ENCODE peak calls at places on chromosomes 5 and 9, in five cellular contexts. D is ovary, Q is transverse colon, P is heart right ventricle, Z is right atrium auricular region. L is an unnamed sample.

GRCh38 chr9:87109851-87110250 is 162.5 kb upstream of the GAS1 start:
- DNase-seq in D (no peak), Q (no peak), P (no peak), Z (no peak), L (no peak)

GRCh38 chr9:456365-456764 is 241.7 kb downstream of the DOCK8 start:
- DNase-seq in D (no peak), Q (no peak), P (peak; percentile 45), Z (no peak), L (no peak)

GRCh38 chr5:15703901-15704300 is 203.9 kb downstream of the FBXL7 start:
- DNase-seq in D (no peak), Q (no peak), P (no peak), Z (no peak), L (no peak)

GRCh38 chr5:116013207-116013777 is 19.0 kb upstream of the ARL14EPL start:
- DNase-seq in D (no peak), Q (no peak), P (no peak), Z (no peak), L (no peak)

GRCh38 chr5:157778121-157778805 is 34.8 kb downstream of the LSM11 start:
- DNase-seq in D (no peak), Q (peak; percentile 71), P (no peak), Z (no peak), L (no peak)

GRCh38 chr9:86022687-86023266 is 76.6 kb downstream of the GOLM1 start:
- DNase-seq in D (no peak), Q (no peak), P (no peak), Z (no peak), L (no peak)

GRCh38 chr9:7186175-7186574 is 428.4 kb downstream of the KDM4C start:
- DNase-seq in D (no peak), Q (no peak), P (no peak), Z (no peak), L (no peak)

GRCh38 chr9:14741369-14741768 is 18.8 kb upstream of the CER1 start:
- DNase-seq in D (no peak), Q (no peak), P (no peak), Z (no peak), L (no peak)

GRCh38 chr9:126521976-126522590 is 91.6 kb upstream of the LMX1B start:
- DNase-seq in D (no peak), Q (no peak), P (no peak), Z (no peak), L (no peak)

GRCh38 chr9:2722715-2723114 is 5.4 kb downstream of the KCNV2 start:
- DNase-seq in D (no peak), Q (no peak), P (no peak), Z (no peak), L (no peak)

GRCh38 chr5:132227485-132228240 is at the start of gene P4HA2:
- DNase-seq in D (peak; percentile 81), Q (peak; percentile 91), P (peak; percentile 87), Z (peak; percentile 85), L (no peak)

GRCh38 chr5:13591621-13592020 is 352.9 kb downstream of the DNAH5 start:
- DNase-seq in D (no peak), Q (no peak), P (no peak), Z (no peak), L (peak; percentile 44)

GRCh38 chr5:60810438-60811085 is 33.5 kb downstream of the ELOVL7 start:
- DNase-seq in D (no peak), Q (no peak), P (no peak), Z (no peak), L (peak; percentile 17)

GRCh38 chr5:177111720-177112394 is 21.7 kb upstream of the NSD1 start:
- DNase-seq in D (peak; percentile 74), Q (peak; percentile 60), P (peak; percentile 67), Z (no peak), L (no peak)

GRCh38 chr5:74371621-74372020 is 268.9 kb downstream of the ENC1 start:
- DNase-seq in D (no peak), Q (no peak), P (no peak), Z (no peak), L (no peak)

GRCh38 chr5:126801992-126802294 is 25.0 kb downstream of the LMNB1 start:
- DNase-seq in D (no peak), Q (no peak), P (no peak), Z (no peak), L (no peak)

GRCh38 chr9:755454-756381 is 85.8 kb upstream of the DMRT1 start:
- DNase-seq in D (no peak), Q (no peak), P (no peak), Z (peak; percentile 64), L (peak; percentile 66)

GRCh38 chr5:7578056-7578455 is 182.1 kb downstream of the ADCY2 start:
- DNase-seq in D (no peak), Q (no peak), P (no peak), Z (no peak), L (no peak)

GRCh38 chr9:6184749-6185645 is 30.6 kb upstream of the IL33 start:
- DNase-seq in D (peak; percentile 40), Q (no peak), P (no peak), Z (no peak), L (peak; percentile 58)

GRCh38 chr9:130556396-130557076 is 22.8 kb upstream of the FUBP3 start:
- DNase-seq in D (no peak), Q (no peak), P (no peak), Z (no peak), L (no peak)

GRCh38 chr9:133098104-133098754 is 22.8 kb downstream of the RALGDS start:
- DNase-seq in D (no peak), Q (no peak), P (no peak), Z (no peak), L (no peak)

GRCh38 chr9:105742088-105742487 is 47.7 kb downstream of the TMEM38B start:
- DNase-seq in D (no peak), Q (no peak), P (no peak), Z (no peak), L (no peak)

GRCh38 chr5:6302684-6303083 is 75.7 kb downstream of the MED10 start:
- DNase-seq in D (no peak), Q (no peak), P (no peak), Z (no peak), L (no peak)

GRCh38 chr9:71895955-71896354 is 15.0 kb downstream of the ABHD17B start:
- DNase-seq in D (no peak), Q (no peak), P (no peak), Z (no peak), L (no peak)

GRCh38 chr9:86252870-86253269 is 6.6 kb downstream of the C9orf153 start:
- DNase-seq in D (no peak), Q (no peak), P (no peak), Z (no peak), L (no peak)

GRCh38 chr9:106893088-106893487 is 30.1 kb downstream of the ZNF462 start:
- DNase-seq in D (no peak), Q (no peak), P (no peak), Z (no peak), L (no peak)

GRCh38 chr9:121651295-121652036 is at the start of gene DAB2IP:
- DNase-seq in D (peak; percentile 78), Q (peak; percentile 65), P (peak; percentile 69), Z (no peak), L (peak; percentile 18)

GRCh38 chr5:88660947-88661869 is 221.8 kb downstream of the MEF2C start:
- DNase-seq in D (peak; percentile 59), Q (peak; percentile 60), P (no peak), Z (no peak), L (peak; percentile 68)
- H3K4me3 ChIP-seq in D (peak overlapping the region; percentile 28), Q (peak overlapping the region; percentile 8), P (peak overlapping the region; percentile 45), Z (peak overlapping the region; percentile 30), L (peak overlapping the region; percentile 52)

GRCh38 chr5:83589786-83590185 is 118.2 kb downstream of the VCAN start:
- DNase-seq in D (no peak), Q (no peak), P (no peak), Z (no peak), L (no peak)

GRCh38 chr5:83590966-83591365 is 119.4 kb downstream of the VCAN start:
- DNase-seq in D (no peak), Q (no peak), P (no peak), Z (no peak), L (no peak)

DNA sequence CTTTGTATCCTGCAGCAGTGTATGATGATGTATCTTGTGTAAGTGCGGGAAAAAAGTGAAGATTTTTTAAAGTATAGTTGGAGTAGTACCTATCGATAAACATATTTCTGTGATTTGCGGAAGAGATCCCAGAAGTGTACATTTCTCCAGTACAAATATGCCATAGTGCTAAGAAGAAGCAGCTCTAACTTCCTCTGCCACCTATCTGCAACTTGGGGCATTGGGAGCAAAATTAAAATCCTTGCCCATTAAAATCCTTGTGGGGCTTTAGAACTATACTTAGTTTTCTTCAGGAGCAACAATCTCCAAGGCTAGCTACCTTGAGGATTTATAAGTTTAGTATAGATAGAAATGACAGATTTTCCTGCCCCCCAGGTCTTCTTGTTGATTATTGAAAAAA is 123.7 kb downstream of the VCAN start:
- DNase-seq in D (no peak), Q (no peak), P (no peak), Z (no peak), L (no peak)
- TF ChIP-seq CTCF in D (no peak), Q (no peak), P (no peak), Z (no peak), L (peak; percentile 47)

GRCh38 chr5:139403418-139403786 is 487 bp downstream of the SPATA24 start:
- DNase-seq in D (no peak), Q (no peak), P (no peak), Z (no peak), L (no peak)
- H3K4me3 ChIP-seq in D (peak overlapping the region; percentile 52), Q (peak overlapping the region; percentile 48), P (peak overlapping the region; percentile 46), Z (peak overlapping the region; percentile 39), L (peak overlapping the region; percentile 59)

DNA sequence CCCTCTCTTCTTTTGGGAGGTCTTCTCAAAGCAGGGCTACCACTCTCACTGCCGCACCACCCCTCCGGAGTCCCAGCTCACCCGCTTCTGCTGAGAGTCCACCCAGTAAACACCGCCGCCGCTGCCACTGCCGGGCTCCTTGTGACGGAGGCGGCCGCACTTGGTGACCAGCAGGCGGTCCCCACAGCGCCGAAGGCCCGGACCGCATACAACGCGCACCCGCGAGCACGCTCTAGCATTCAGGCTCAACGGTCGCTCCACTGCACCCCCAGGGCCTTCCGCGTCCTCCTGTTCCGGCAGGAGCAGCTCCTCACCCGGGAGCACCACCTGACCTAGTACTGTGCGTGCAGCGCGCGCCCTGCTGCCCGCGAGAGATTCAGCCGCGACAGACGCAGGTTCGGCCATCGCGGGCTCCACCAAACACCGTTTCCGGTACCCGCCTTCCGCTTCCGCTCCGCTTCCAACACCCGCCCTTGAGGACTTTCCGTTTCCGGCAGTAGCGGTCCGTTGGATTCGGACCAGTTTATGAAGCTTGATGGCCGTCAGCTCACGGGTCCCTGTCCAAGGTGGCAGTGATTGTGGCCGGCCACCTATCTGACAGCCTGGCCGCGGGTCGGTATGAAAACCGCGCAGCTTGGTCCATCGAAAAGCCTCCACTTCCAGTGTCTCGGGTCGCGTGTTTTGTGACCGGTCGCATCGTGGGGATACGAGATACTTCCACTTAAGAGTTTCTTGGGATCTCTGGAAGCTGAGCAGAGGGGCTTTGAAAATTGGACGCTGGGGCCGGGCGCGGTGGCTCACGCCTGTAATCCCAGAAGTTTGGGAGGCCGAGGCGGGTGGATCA is at the start of gene EXOSC3:
- DNase-seq in D (peak; percentile 81), Q (peak; percentile 91), P (peak; percentile 88), Z (peak; percentile 93), L (peak; percentile 76)
- TF ChIP-seq CTCF in D (no peak), Q (peak; percentile 31), P (peak; percentile 23), Z (no peak), L (no peak)

GRCh38 chr5:123035950-123036390 is 555 bp downstream of the PPIC start:
- DNase-seq in D (peak; percentile 59), Q (peak; percentile 58), P (no peak), Z (peak; percentile 64), L (no peak)
- H3K4me3 ChIP-seq in D (peak overlapping the region; percentile 93), Q (peak overlapping the region; percentile 73), P (peak overlapping the region; percentile 69), Z (peak overlapping the region; percentile 83), L (peak overlapping the region; percentile 74)

GRCh38 chr5:380701-381309 is 59.3 kb downstream of the AHRR start:
- DNase-seq in D (peak; percentile 2), Q (peak; percentile 4), P (no peak), Z (peak; percentile 48), L (no peak)
- TF ChIP-seq CTCF in D (no peak), Q (no peak), P (no peak), Z (no peak), L (no peak)